ENCODE peak calls at places on chromosomes 7 and 10, in four cellular contexts. One of them, this sample, is unnamed. For H3K4me1, the result is how much of the 10 kb centered on the place peaks cover.

GRCh38 chr10:44517635-44518034 is 132.7 kb upstream of the CXCL12 start:
- DNase-seq in IMR-90: no peak
- DNase-seq in endothelial cell of umbilical vein: no peak
- DNase-seq in fibroblast of lung: no peak
- DNase-seq in this sample: peak

GRCh38 chr7:71193099-71193810 is 61.3 kb downstream of the GALNT17 start:
- DNase-seq in IMR-90: no peak
- DNase-seq in endothelial cell of umbilical vein: no peak
- DNase-seq in fibroblast of lung: no peak
- DNase-seq in this sample: no peak

GRCh38 chr10:102211615-102212299 is 14.3 kb upstream of the ELOVL3 start:
- DNase-seq in IMR-90: no peak
- DNase-seq in endothelial cell of umbilical vein: no peak
- DNase-seq in fibroblast of lung: no peak
- DNase-seq in this sample: no peak

GRCh38 chr7:18894155-18894554 is 223.3 kb downstream of the TWIST1 start:
- DNase-seq in IMR-90: no peak
- DNase-seq in endothelial cell of umbilical vein: no peak
- DNase-seq in fibroblast of lung: no peak
- DNase-seq in this sample: no peak

GRCh38 chr10:121830101-121830500 is 97.7 kb downstream of the ATE1 start:
- DNase-seq in IMR-90: no peak
- DNase-seq in endothelial cell of umbilical vein: no peak
- DNase-seq in fibroblast of lung: no peak
- DNase-seq in this sample: no peak

GRCh38 chr7:80070391-80070790 is 64.2 kb upstream of the GNAI1 start:
- DNase-seq in IMR-90: peak
- DNase-seq in endothelial cell of umbilical vein: no peak
- DNase-seq in fibroblast of lung: peak
- DNase-seq in this sample: no peak

GRCh38 chr10:114967071-114967470 is 29.1 kb downstream of the TRUB1 start:
- DNase-seq in IMR-90: peak
- DNase-seq in endothelial cell of umbilical vein: peak
- DNase-seq in fibroblast of lung: peak
- DNase-seq in this sample: no peak

GRCh38 chr7:124700655-124701054 is 64.9 kb downstream of the GPR37 start:
- DNase-seq in IMR-90: peak
- DNase-seq in endothelial cell of umbilical vein: no peak
- DNase-seq in fibroblast of lung: no peak
- DNase-seq in this sample: no peak

GRCh38 chr7:24981544-24981951 is 1.6 kb upstream of the OSBPL3 start:
- DNase-seq in IMR-90: peak
- DNase-seq in endothelial cell of umbilical vein: peak
- DNase-seq in fibroblast of lung: peak
- DNase-seq in this sample: peak

GRCh38 chr7:55556492-55556891 is 15.8 kb downstream of the VOPP1 start:
- DNase-seq in IMR-90: no peak
- DNase-seq in endothelial cell of umbilical vein: no peak
- DNase-seq in fibroblast of lung: no peak
- DNase-seq in this sample: no peak
- H3K4me3 ChIP-seq in IMR-90: no peak
- H3K4me3 ChIP-seq in endothelial cell of umbilical vein: no peak
- H3K4me3 ChIP-seq in fibroblast of lung: no peak
- H3K4me3 ChIP-seq in this sample: no peak

GRCh38 chr7:12732428-12732827 is 45.0 kb downstream of the ARL4A start:
- DNase-seq in IMR-90: no peak
- DNase-seq in endothelial cell of umbilical vein: no peak
- DNase-seq in fibroblast of lung: no peak
- DNase-seq in this sample: no peak

GRCh38 chr7:12730523-12730922 is 43.1 kb downstream of the ARL4A start:
- DNase-seq in IMR-90: no peak
- DNase-seq in endothelial cell of umbilical vein: no peak
- DNase-seq in fibroblast of lung: no peak
- DNase-seq in this sample: no peak

GRCh38 chr7:12731775-12732174 is 44.3 kb downstream of the ARL4A start:
- DNase-seq in IMR-90: no peak
- DNase-seq in endothelial cell of umbilical vein: no peak
- DNase-seq in fibroblast of lung: peak
- DNase-seq in this sample: no peak

GRCh38 chr7:12729112-12729511 is 41.7 kb downstream of the ARL4A start:
- DNase-seq in IMR-90: peak
- DNase-seq in endothelial cell of umbilical vein: peak
- DNase-seq in fibroblast of lung: peak
- DNase-seq in this sample: no peak

GRCh38 chr7:12731214-12731656 is 43.8 kb downstream of the ARL4A start:
- DNase-seq in IMR-90: peak
- DNase-seq in endothelial cell of umbilical vein: peak
- DNase-seq in fibroblast of lung: peak
- DNase-seq in this sample: no peak
- H2AFZ ChIP-seq in IMR-90: peak
- H2AFZ ChIP-seq in endothelial cell of umbilical vein: peak
- H2AFZ ChIP-seq in fibroblast of lung: peak
- H2AFZ ChIP-seq in this sample: no peak

GRCh38 chr10:91593366-91593765 is 39.5 kb downstream of the PPP1R3C start:
- DNase-seq in IMR-90: no peak
- DNase-seq in endothelial cell of umbilical vein: no peak
- DNase-seq in fibroblast of lung: no peak
- DNase-seq in this sample: no peak
- H3K4me1 ChIP-seq in IMR-90: under half
- H3K4me1 ChIP-seq in endothelial cell of umbilical vein: half or more
- H3K4me1 ChIP-seq in fibroblast of lung: half or more
- H3K4me1 ChIP-seq in this sample: under half

GRCh38 chr10:23405540-23405939 is 33.3 kb upstream of the OTUD1 start:
- DNase-seq in IMR-90: peak
- DNase-seq in endothelial cell of umbilical vein: no peak
- DNase-seq in fibroblast of lung: peak
- DNase-seq in this sample: no peak
- H3K4me3 ChIP-seq in IMR-90: no peak
- H3K4me3 ChIP-seq in endothelial cell of umbilical vein: no peak
- H3K4me3 ChIP-seq in fibroblast of lung: no peak
- H3K4me3 ChIP-seq in this sample: no peak

DNA sequence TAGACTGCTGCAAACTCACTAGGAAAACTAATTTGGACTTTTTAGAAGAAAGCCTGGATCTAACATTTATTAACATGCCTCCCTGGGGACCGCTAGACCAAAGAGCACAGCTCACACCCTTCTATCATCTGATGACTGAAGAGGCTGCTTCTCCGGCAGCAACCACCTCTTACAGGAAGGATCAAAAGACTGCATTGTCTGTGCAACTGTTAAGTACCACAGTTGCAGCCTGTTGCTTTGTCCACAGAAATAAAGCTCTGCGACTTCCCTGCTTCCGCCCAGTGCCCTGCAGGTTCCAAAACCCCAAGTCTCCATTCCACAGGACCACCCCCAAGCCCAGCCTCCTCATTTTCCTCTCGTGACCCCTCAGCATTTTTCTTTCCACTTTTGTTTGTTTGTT is 14.0 kb upstream of the PODXL start:
- DNase-seq in IMR-90: no peak
- DNase-seq in endothelial cell of umbilical vein: no peak
- DNase-seq in fibroblast of lung: no peak
- DNase-seq in this sample: no peak
- H2AFZ ChIP-seq in IMR-90: no peak
- H2AFZ ChIP-seq in endothelial cell of umbilical vein: no peak
- H2AFZ ChIP-seq in fibroblast of lung: no peak
- H2AFZ ChIP-seq in this sample: no peak

DNA sequence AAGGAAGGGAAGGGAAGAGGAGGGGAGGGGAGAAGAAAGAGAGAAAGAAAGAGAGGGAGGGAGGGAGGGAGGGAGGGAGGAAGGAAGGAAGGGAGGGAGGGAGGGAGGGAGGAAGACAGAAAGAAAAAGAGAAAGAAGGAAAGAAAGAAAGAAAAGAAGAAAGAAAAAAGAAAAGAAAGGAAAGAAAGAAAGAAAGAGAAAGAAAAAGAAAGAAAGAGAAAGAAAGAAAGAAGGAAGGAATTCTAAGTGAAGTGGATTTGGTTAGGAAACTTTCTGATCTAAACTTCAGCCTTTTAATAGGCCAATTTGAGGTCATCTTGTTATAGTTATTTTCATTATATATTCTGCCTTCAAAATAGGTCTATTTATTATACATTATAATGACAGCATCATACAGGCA is 4.3 kb downstream of the CAV2 start:
- DNase-seq in IMR-90: no peak
- DNase-seq in endothelial cell of umbilical vein: no peak
- DNase-seq in fibroblast of lung: no peak
- DNase-seq in this sample: no peak
- H3K4me1 ChIP-seq in IMR-90: under half
- H3K4me1 ChIP-seq in endothelial cell of umbilical vein: half or more
- H3K4me1 ChIP-seq in fibroblast of lung: under half
- H3K4me1 ChIP-seq in this sample: under half

GRCh38 chr7:128454808-128455555 is 696 bp upstream of the HILPDA start:
- DNase-seq in IMR-90: peak
- DNase-seq in endothelial cell of umbilical vein: no peak
- DNase-seq in fibroblast of lung: peak
- DNase-seq in this sample: peak
- H3K4me3 ChIP-seq in IMR-90: peak
- H3K4me3 ChIP-seq in endothelial cell of umbilical vein: no peak
- H3K4me3 ChIP-seq in fibroblast of lung: peak
- H3K4me3 ChIP-seq in this sample: peak

This sample was measured in Karpas-422.